ENCODE peak calls at places on chromosomes 12 and 14, in four cellular contexts. O is mammary epithelial cell, H is A673, K is HepG2. M is an unnamed sample.

GRCh38 chr12:12433203-12433731 is 76.4 kb downstream of the BORCS5 start:
- DNase-seq in O (no peak), H (no peak), K (no peak), M (no peak)

GRCh38 chr14:99475179-99475578 is 5.5 kb downstream of the SETD3 start:
- DNase-seq in O (no peak), H (peak; percentile 18), K (no peak), M (no peak)

GRCh38 chr14:60653388-60653690 is 4.1 kb upstream of the SIX1 start:
- DNase-seq in O (no peak), H (no peak), K (no peak), M (no peak)

GRCh38 chr12:98896938-98897337 is 251.8 kb downstream of the APAF1 start:
- DNase-seq in O (no peak), H (peak; percentile 22), K (no peak), M (no peak)

GRCh38 chr14:65206448-65207096 is 104.3 kb upstream of the MAX start:
- DNase-seq in O (peak; percentile 80), H (no peak), K (no peak), M (no peak)

GRCh38 chr14:104794099-104794498 is 1.4 kb downstream of the AKT1 start:
- DNase-seq in O (peak; percentile 63), H (peak; percentile 84), K (peak; percentile 57), M (peak; percentile 96)

GRCh38 chr12:77837876-77838291 is 7.2 kb downstream of the NAV3 start:
- DNase-seq in O (no peak), H (no peak), K (no peak), M (no peak)

GRCh38 chr14:61754627-61755381 is 7.4 kb upstream of the SNAPC1 start:
- DNase-seq in O (no peak), H (no peak), K (no peak), M (no peak)

GRCh38 chr12:106284294-106285105 is 18.0 kb upstream of the TCP11L2 start:
- DNase-seq in O (no peak), H (peak; percentile 4), K (peak; percentile 91), M (no peak)

GRCh38 chr12:116434155-116435065 is 124.8 kb upstream of the MAP1LC3B2 start:
- DNase-seq in O (peak; percentile 81), H (peak; percentile 88), K (no peak), M (peak; percentile 40)

GRCh38 chr12:57887631-57888406 is 41.3 kb upstream of the CTDSP2 start:
- DNase-seq in O (peak; percentile 80), H (no peak), K (no peak), M (peak; percentile 99)

GRCh38 chr14:104876251-104876699 is 11.2 kb downstream of the CEP170B start:
- DNase-seq in O (peak; percentile 31), H (no peak), K (no peak), M (no peak)

GRCh38 chr14:51224551-51224950 is 15.5 kb upstream of the TMX1 start:
- DNase-seq in O (no peak), H (no peak), K (no peak), M (no peak)

GRCh38 chr12:122064780-122065588 is 13.6 kb upstream of the MLXIP start:
- DNase-seq in O (no peak), H (peak; percentile 60), K (peak; percentile 69), M (peak; percentile 87)

GRCh38 chr12:46369095-46369473 is 3.5 kb downstream of the SLC38A2 start:
- DNase-seq in O (no peak), H (no peak), K (no peak), M (no peak)

GRCh38 chr12:46370792-46371717 is 1.5 kb downstream of the SLC38A2 start:
- DNase-seq in O (peak; percentile 84), H (peak; percentile 96), K (peak; percentile 75), M (peak; percentile 95)

GRCh38 chr12:46371718-46372130 is 849 bp downstream of the SLC38A2 start:
- DNase-seq in O (no peak), H (no peak), K (no peak), M (peak; percentile 72)

GRCh38 chr12:46369474-46370379 is 2.8 kb downstream of the SLC38A2 start:
- DNase-seq in O (no peak), H (no peak), K (no peak), M (no peak)

DNA sequence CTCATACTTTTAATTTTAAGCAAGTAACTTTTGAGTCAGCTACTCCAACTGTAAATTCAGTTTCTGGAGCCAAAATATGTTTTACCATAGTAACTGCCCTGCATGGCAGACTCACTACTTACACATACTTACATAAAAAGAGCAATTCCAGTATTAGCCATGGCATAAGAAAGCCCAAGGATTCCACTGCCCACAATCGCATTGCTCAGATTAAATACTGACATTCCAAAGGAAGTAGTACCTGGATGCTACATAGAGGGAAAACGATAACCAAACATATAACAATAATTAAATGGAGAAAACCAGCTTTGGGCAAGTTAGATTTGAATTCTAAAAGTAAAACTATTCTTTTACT is 2.2 kb downstream of the SLC38A2 start:
- DNase-seq in O (no peak), H (no peak), K (no peak), M (no peak)
- H3K27ac ChIP-seq in O (peak overlapping the region; percentile 98), H (no peak overlapping the region), K (peak overlapping the region; percentile 97), M (no peak overlapping the region)

GRCh38 chr12:23954332-23954731 is 4.9 kb upstream of the SOX5 start:
- DNase-seq in O (no peak), H (no peak), K (no peak), M (no peak)

GRCh38 chr12:23949212-23950010 is at the start of gene SOX5:
- DNase-seq in O (no peak), H (peak; percentile 57), K (peak; percentile 75), M (peak; percentile 89)

GRCh38 chr12:23952071-23952470 is 2.6 kb upstream of the SOX5 start:
- DNase-seq in O (no peak), H (no peak), K (no peak), M (peak; percentile 11)

GRCh38 chr12:23950011-23950774 is 723 bp upstream of the SOX5 start:
- DNase-seq in O (peak; percentile 8), H (peak; percentile 18), K (peak; percentile 31), M (peak; percentile 60)

DNA sequence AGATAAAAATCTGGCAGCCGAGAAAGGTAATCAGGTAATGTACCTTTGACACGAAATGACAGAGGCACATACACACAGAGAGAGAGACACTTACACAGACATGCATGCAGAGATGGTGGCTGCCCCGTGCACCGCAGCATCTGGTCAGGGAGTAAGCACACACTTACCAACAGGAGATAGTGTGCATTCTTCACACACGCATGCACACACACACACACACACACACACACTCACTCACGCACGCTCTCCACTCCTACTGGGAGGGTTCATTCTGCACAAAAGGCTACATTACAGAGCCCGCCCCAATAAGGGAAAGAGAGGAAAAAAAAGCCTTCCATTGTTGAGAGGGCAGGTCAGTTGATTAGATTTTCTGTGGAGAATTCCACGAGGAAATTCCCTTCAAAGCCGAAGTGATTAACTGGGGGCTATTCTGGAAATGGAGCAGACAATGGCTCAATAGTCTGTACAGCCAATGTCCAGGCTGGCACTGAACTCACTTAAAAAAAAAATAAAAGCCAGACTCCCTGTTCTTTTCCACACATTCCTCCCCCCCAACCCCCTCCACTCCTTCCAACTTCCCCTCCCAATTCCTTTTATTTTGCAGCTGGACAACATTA is 1.4 kb upstream of the SOX5 start:
- DNase-seq in O (no peak), H (no peak), K (peak; percentile 66), M (peak; percentile 62)
- H3K4me3 ChIP-seq in O (no peak overlapping the region), H (peak overlapping the region; percentile 44), K (peak overlapping the region; percentile 68), M (peak overlapping the region; percentile 63)

DNA sequence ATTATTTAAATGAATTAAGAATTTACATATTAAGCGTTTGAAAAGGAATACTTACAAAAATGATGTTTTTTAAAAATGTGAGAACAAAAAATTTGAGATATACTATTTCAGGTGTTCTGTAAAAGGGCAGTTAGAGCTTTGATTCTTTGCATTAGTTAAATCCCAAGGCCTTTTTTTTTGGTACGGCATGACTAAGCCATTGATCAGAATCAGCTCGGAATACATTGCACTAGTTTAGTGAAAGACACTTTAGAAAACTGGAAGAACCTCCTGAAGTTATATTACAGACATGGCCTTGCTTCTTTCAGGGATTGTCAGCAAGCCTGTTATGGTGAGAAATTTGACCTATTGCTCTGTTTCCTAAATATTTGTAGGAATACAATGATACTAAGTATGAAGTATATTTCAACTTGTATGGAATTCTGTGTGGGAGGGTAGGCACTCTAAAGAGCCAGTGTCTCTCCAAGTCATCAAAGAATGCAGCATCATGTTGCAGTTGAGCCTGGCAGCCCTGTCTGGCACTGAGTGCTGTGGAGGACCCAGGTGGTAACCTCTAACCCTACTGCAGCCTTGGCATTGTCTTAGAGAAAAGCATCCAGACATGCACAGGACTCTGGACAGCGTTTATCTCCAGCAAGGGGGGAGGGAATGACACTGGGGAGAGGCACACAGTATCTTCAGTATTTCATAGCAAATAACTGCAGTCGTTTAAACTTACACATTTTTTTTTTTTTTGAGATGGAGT is 1.5 kb downstream of the KLC1 start:
- DNase-seq in O (peak; percentile 27), H (no peak), K (no peak), M (no peak)
- H3K27ac ChIP-seq in O (peak overlapping the region; percentile 94), H (peak overlapping the region; percentile 92), K (peak overlapping the region; percentile 87), M (no peak overlapping the region)

DNA sequence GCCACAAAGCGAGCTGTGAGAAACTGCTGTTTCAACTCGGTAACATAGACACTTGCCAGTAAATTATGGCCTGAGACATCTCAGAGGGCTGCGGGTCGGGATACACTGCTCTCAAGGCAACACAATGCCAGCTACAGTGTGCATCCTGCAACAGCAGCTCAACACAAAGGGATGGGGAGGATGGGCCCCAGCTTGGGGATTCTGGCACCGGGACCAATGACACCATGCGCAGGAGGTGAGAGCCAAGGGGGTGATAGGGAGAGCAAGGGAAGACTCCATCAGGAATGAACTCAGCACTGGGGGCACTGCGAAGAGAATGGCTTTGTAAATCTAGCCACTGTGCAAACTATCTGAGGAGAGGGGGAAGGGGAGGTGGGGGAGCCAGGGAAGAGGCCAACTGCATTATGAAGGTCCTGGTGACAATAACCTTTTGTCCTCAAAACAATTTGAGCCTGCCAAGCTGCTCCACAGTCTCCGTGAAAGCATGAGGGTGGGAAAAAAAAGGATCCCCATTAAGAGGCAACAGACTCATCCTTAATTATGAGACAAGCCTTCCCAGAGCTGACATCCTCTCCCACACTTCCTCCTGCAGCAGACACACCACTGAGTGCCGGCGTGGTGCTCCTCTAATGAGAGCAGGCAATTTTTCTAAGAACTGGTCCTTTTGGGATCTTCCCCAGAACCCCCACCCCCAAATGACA is 219.7 kb downstream of the PPM1H start:
- DNase-seq in O (no peak), H (no peak), K (no peak), M (no peak)
- H3K4me3 ChIP-seq in O (no peak overlapping the region), H (no peak overlapping the region), K (no peak overlapping the region), M (no peak overlapping the region)

GRCh38 chr14:73237219-73237785 is at the start of gene PAPLN:
- DNase-seq in O (peak; percentile 20), H (no peak), K (no peak), M (no peak)
- H3K27ac ChIP-seq in O (no peak within 1 kb of the TSS), H (no peak within 1 kb of the TSS), K (no peak within 1 kb of the TSS), M (no peak within 1 kb of the TSS)

DNA sequence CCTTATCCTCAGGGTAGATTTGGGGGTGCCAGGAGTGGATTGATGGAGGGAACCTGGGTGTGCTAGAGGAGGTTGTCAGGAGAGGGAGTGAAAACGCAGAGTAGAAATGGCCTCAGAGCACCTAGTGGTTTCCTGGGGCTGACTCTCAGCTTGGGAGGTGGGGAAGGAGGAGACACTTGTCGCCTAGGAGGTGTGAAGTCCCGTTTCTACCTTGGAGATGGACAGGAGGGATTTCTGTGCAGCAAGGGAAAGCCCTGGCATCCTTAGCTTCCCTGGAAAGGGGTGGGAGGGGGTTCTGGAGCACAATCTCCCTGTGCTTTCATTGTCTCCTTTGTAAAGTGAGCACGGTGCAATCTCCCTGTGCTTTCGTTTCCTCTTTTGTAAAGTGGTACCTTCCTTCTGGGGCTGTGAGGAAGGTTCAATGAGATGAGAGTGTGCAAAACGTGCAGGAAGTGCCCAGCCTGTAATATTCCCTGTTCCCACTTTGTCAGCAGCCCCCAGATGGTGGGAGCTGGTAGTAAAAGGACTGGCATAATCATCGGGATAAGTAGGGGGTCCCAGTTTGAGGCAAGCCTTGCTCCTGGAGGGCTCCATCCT is 1.6 kb downstream of the OAS3 start:
- DNase-seq in O (no peak), H (no peak), K (no peak), M (no peak)
- H3K4me3 ChIP-seq in O (no peak overlapping the region), H (peak overlapping the region; percentile 68), K (no peak overlapping the region), M (no peak overlapping the region)

M was measured in SJCRH30.